ENCODE peak calls at places on chromosomes 2 and 18, in nine cellular contexts. K is foreskin keratinocyte, I is caudate nucleus, W is small intestine, R is tibial artery, X is colonic mucosa, M is body of pancreas, H is IMR-90, U is right atrium auricular region. D is an unnamed sample.

GRCh38 chr2:174561283-174562275 is 36.0 kb downstream of the WIPF1 start:
- DNase-seq in U (peak; percentile 73), K (no peak), M (peak; percentile 90), W (peak; percentile 54), R (peak; percentile 64), H (peak; percentile 66), I (peak; percentile 49), X (no peak), D (no peak)

GRCh38 chr2:160367887-160368286 is 125.7 kb downstream of the RBMS1 start:
- DNase-seq in R (no peak), W (no peak), M (peak; percentile 46), K (no peak), I (no peak), U (no peak), H (peak; percentile 98), X (no peak), D (no peak)

GRCh38 chr2:75464348-75464946 is 96.3 kb downstream of the EVA1A start:
- DNase-seq in W (no peak), X (no peak), U (no peak), I (no peak), K (peak; percentile 28), R (no peak), M (peak; percentile 38), H (peak; percentile 52), D (no peak)

GRCh38 chr2:215746507-215747243 is 266.7 kb downstream of the MREG start:
- DNase-seq in W (no peak), I (no peak), R (no peak), K (no peak), M (no peak), H (no peak), U (no peak), X (no peak), D (no peak)

GRCh38 chr18:10032331-10032979 is 118.6 kb downstream of the VAPA start:
- DNase-seq in K (no peak), H (no peak), X (no peak), I (no peak), W (no peak), R (no peak), U (no peak), M (no peak), D (no peak)

GRCh38 chr2:231911381-231911780 is 14.8 kb downstream of the NPPC start:
- DNase-seq in H (no peak), M (no peak), K (no peak), W (no peak), X (no peak), R (no peak), I (no peak), U (no peak), D (no peak)

GRCh38 chr2:175732523-175732922 is 269.5 kb downstream of the LNPK start:
- DNase-seq in M (no peak), H (no peak), K (no peak), U (no peak), R (no peak), X (peak; percentile 34), I (no peak), W (peak; percentile 19), D (no peak)

GRCh38 chr2:215764441-215765048 is 248.8 kb downstream of the MREG start:
- DNase-seq in X (no peak), W (no peak), I (no peak), R (no peak), M (no peak), U (no peak), K (peak; percentile 91), H (peak; percentile 90), D (no peak)

GRCh38 chr18:45870419-45870818 is 44.9 kb downstream of the SIGLEC15 start:
- DNase-seq in H (no peak), M (peak; percentile 31), U (no peak), R (no peak), X (no peak), W (no peak), I (no peak), K (no peak), D (no peak)

GRCh38 chr2:9914384-9915065 is 37.0 kb upstream of the GRHL1 start:
- DNase-seq in W (no peak), H (peak; percentile 91), X (no peak), I (no peak), R (no peak), M (no peak), K (peak; percentile 82), U (no peak), D (no peak)

GRCh38 chr2:109516445-109517117 is 97.2 kb downstream of the SEPTIN10 start:
- DNase-seq in R (no peak), M (peak; percentile 34), X (peak; percentile 70), W (peak; percentile 55), H (peak; percentile 23), U (no peak), I (no peak), K (no peak), D (no peak)

GRCh38 chr2:192254444-192254843 is 59.7 kb upstream of the TMEFF2 start:
- DNase-seq in M (no peak), H (no peak), X (no peak), K (no peak), R (no peak), I (no peak), U (no peak), W (no peak), D (no peak)

GRCh38 chr2:241121008-241121407 is 18.9 kb upstream of the MTERF4 start:
- DNase-seq in X (no peak), H (no peak), K (no peak), I (no peak), R (no peak), M (no peak), U (no peak), W (no peak), D (no peak)

GRCh38 chr2:108927936-108928659 is 60.9 kb downstream of the EDAR start:
- DNase-seq in W (peak; percentile 72), U (no peak), K (peak; percentile 48), M (peak; percentile 41), R (no peak), I (no peak), H (peak; percentile 64), X (peak; percentile 63), D (no peak)

GRCh38 chr2:8628179-8628869 is 53.5 kb upstream of the ID2 start:
- DNase-seq in M (no peak), I (no peak), H (peak; percentile 8), U (no peak), R (no peak), W (peak; percentile 42), K (no peak), X (peak; percentile 53), D (no peak)

GRCh38 chr2:85549826-85550225 is 10.9 kb downstream of the MAT2A start:
- DNase-seq in U (no peak), X (no peak), H (peak; percentile 99), R (no peak), K (peak; percentile 61), M (no peak), I (no peak), W (no peak), D (no peak)

GRCh38 chr2:143551946-143552655 is 422.9 kb downstream of the ARHGAP15 start:
- DNase-seq in K (no peak), R (no peak), W (no peak), X (no peak), H (no peak), M (no peak), U (no peak), I (no peak), D (no peak)

GRCh38 chr2:160005476-160005875 is 56.9 kb downstream of the PLA2R1 start:
- DNase-seq in X (no peak), R (no peak), U (no peak), K (no peak), H (no peak), I (no peak), W (no peak), M (no peak), D (no peak)

GRCh38 chr2:217827430-217828201 is 175.2 kb downstream of the TNS1 start:
- DNase-seq in X (no peak), M (peak; percentile 58), K (no peak), I (no peak), W (peak; percentile 16), H (no peak), U (no peak), R (no peak), D (no peak)

GRCh38 chr2:71460595-71461303 is 7.4 kb downstream of the DYSF start:
- DNase-seq in R (no peak), I (no peak), M (no peak), X (no peak), K (no peak), W (peak; percentile 10), H (no peak), U (peak; percentile 59), D (peak; percentile 81)

GRCh38 chr18:7924616-7925015 is 357.5 kb downstream of the PTPRM start:
- DNase-seq in M (no peak), R (no peak), X (no peak), I (no peak), K (no peak), H (no peak), W (no peak), U (no peak), D (no peak)
- H3K27ac ChIP-seq in M (no peak overlapping the region), R (no peak overlapping the region), X (no peak overlapping the region), I (no peak overlapping the region), K (no peak overlapping the region), H (no peak overlapping the region), W (no peak overlapping the region), U (no peak overlapping the region), D (no peak overlapping the region)

GRCh38 chr2:88602022-88602421 is 25.2 kb downstream of the EIF2AK3 start:
- DNase-seq in M (no peak), U (no peak), R (no peak), X (no peak), W (no peak), I (no peak), K (no peak), H (no peak), D (no peak)
- H3K27ac ChIP-seq in M (peak overlapping the region; percentile 86), U (no peak overlapping the region), R (peak overlapping the region; percentile 22), X (no peak overlapping the region), W (no peak overlapping the region), I (no peak overlapping the region), K (no peak overlapping the region), H (no peak overlapping the region), D (no peak overlapping the region)

GRCh38 chr2:199869653-199870052 is 18.7 kb upstream of the FTCDNL1 start:
- DNase-seq in R (no peak), M (no peak), I (no peak), X (no peak), W (no peak), H (no peak), K (no peak), U (no peak), D (no peak)
- H3K27ac ChIP-seq in R (no peak overlapping the region), M (no peak overlapping the region), I (no peak overlapping the region), X (no peak overlapping the region), W (no peak overlapping the region), H (no peak overlapping the region), K (no peak overlapping the region), U (no peak overlapping the region), D (no peak overlapping the region)

DNA sequence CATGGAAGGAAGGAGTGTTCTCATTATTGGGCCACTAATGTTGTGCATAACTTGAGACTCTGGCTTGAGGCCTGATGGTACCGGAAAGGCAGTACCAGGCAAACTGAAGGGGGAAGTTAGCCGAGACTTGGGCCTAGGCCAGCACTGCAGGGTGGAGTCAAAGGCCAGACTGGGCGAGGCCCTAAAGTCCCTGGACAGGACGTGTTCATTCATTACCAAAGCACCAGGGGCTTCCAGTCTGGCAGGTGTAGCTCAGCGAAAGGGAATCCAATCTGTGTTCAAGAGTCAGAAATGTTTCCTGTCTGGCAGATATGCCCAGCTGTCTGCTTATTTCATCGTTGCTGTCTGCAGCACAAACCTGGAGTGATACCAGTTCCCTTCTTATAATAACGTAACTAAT is 4.7 kb upstream of the ITSN2 start:
- DNase-seq in U (peak; percentile 93), M (peak; percentile 88), I (no peak), R (peak; percentile 92), W (peak; percentile 86), K (peak; percentile 42), X (peak; percentile 90), H (no peak), D (peak; percentile 94)
- H3K27ac ChIP-seq in U (peak overlapping the region; percentile 24), M (peak overlapping the region; percentile 74), I (no peak overlapping the region), R (peak overlapping the region; percentile 46), W (peak overlapping the region; percentile 25), K (no peak overlapping the region), X (peak overlapping the region; percentile 29), H (no peak overlapping the region), D (peak overlapping the region; percentile 36)

D was measured in esophagus muscularis mucosa.